ENCODE peak calls at places on chromosomes 16 and 17, in nine cellular contexts. E is neural crest cell; L is stimulated activated CD4-positive, alpha-beta T cell treated with anti-CD3 and anti-CD28 coated beads, Interleukin-15, amount 100 ng/mL, for 1 hour; U is B cell; M is midbrain; R is epithelial cell of prostate; F is T-cell; H is HFF-Myc; Y is mammary epithelial cell. J is an unnamed sample.

GRCh38 chr17:60091109-60091508 is 12.4 kb upstream of the HEATR6 start:
- DNase-seq in E (no peak), L (no peak), U (no peak), M (no peak), R (no peak), F (no peak), H (no peak), Y (no peak), J (no peak)

GRCh38 chr17:38454528-38454927 is 26.3 kb downstream of the ARHGAP23 start:
- DNase-seq in E (no peak), L (no peak), U (no peak), M (peak), R (peak), F (no peak), H (no peak), Y (peak), J (peak)

GRCh38 chr17:58525239-58525638 is 10.8 kb upstream of the MTMR4 start:
- DNase-seq in E (no peak), L (no peak), U (peak), M (no peak), R (no peak), F (no peak), H (no peak), Y (peak), J (peak)

GRCh38 chr17:55067697-55068439 is 99.3 kb downstream of the STXBP4 start:
- DNase-seq in E (no peak), L (no peak), U (no peak), M (no peak), R (no peak), F (no peak), H (no peak), Y (peak), J (no peak)

GRCh38 chr17:3378321-3378720 is 7.8 kb downstream of the OR3A2 start:
- DNase-seq in E (no peak), L (no peak), U (no peak), M (no peak), R (no peak), F (no peak), H (no peak), Y (no peak), J (no peak)

GRCh38 chr17:36632916-36633846 is 31.8 kb downstream of the MRM1 start:
- DNase-seq in E (no peak), L (no peak), U (no peak), M (no peak), R (no peak), F (no peak), H (no peak), Y (no peak), J (no peak)

GRCh38 chr16:7456221-7456620 is 123.6 kb downstream of the RBFOX1 start:
- DNase-seq in E (no peak), L (no peak), U (no peak), M (no peak), R (no peak), F (no peak), H (no peak), Y (no peak), J (no peak)

GRCh38 chr16:17343028-17343427 is 127.7 kb downstream of the XYLT1 start:
- DNase-seq in E (no peak), L (no peak), U (peak), M (no peak), R (no peak), F (peak), H (no peak), Y (no peak), J (no peak)

GRCh38 chr16:4360538-4361021 is 9.5 kb upstream of the PAM16 start:
- DNase-seq in E (no peak), L (no peak), U (no peak), M (no peak), R (no peak), F (no peak), H (no peak), Y (no peak), J (no peak)

GRCh38 chr16:2468725-2469398 is 2.2 kb upstream of the NTN3 start:
- DNase-seq in E (no peak), L (no peak), U (peak), M (peak), R (no peak), F (no peak), H (no peak), Y (no peak), J (no peak)

GRCh38 chr16:11354733-11355574 is 9.7 kb downstream of the RMI2 start:
- DNase-seq in E (no peak), L (peak), U (peak), M (peak), R (no peak), F (peak), H (no peak), Y (no peak), J (no peak)

GRCh38 chr17:44976198-44976597 is 8.1 kb upstream of the C1QL1 start:
- DNase-seq in E (no peak), L (no peak), U (no peak), M (no peak), R (no peak), F (no peak), H (no peak), Y (no peak), J (no peak)

GRCh38 chr17:13736915-13737314 is 135.2 kb upstream of the HS3ST3A1 start:
- DNase-seq in E (no peak), L (no peak), U (no peak), M (no peak), R (no peak), F (no peak), H (no peak), Y (peak), J (peak)

GRCh38 chr17:40518401-40519088 is 17.1 kb upstream of the TNS4 start:
- DNase-seq in E (no peak), L (no peak), U (no peak), M (no peak), R (no peak), F (no peak), H (no peak), Y (peak), J (no peak)

GRCh38 chr16:15811778-15812750 is 44.8 kb downstream of the MYH11 start:
- DNase-seq in E (no peak), L (no peak), U (no peak), M (no peak), R (peak), F (no peak), H (peak), Y (peak), J (peak)

J was measured in AG08395.